ENCODE peak calls at places on chromosomes 11 and 22, in seven cellular contexts. One of them, this sample, is unnamed.

GRCh38 chr11:107787733-107788132 is 70.9 kb downstream of the SLC35F2 start:
- DNase-seq in tibial nerve: no peak
- DNase-seq in tibial artery: no peak
- DNase-seq in HFF-Myc: no peak
- DNase-seq in esophagus muscularis mucosa: no peak
- DNase-seq in body of pancreas: no peak
- DNase-seq in brain microvascular endothelial cell: no peak
- DNase-seq in this sample: no peak

GRCh38 chr11:128734439-128735224 is 40.8 kb downstream of the FLI1 start:
- DNase-seq in tibial nerve: no peak
- DNase-seq in tibial artery: no peak
- DNase-seq in HFF-Myc: no peak
- DNase-seq in esophagus muscularis mucosa: no peak
- DNase-seq in body of pancreas: no peak
- DNase-seq in brain microvascular endothelial cell: no peak
- DNase-seq in this sample: no peak

GRCh38 chr11:2930705-2931415 is 1.6 kb upstream of the PHLDA2 start:
- DNase-seq in tibial nerve: no peak
- DNase-seq in tibial artery: peak; percentile 78
- DNase-seq in HFF-Myc: no peak
- DNase-seq in esophagus muscularis mucosa: no peak
- DNase-seq in body of pancreas: peak; percentile 94
- DNase-seq in brain microvascular endothelial cell: peak; percentile 24
- DNase-seq in this sample: no peak

GRCh38 chr11:122344281-122344680 is 228.3 kb upstream of the BLID start:
- DNase-seq in tibial nerve: no peak
- DNase-seq in tibial artery: no peak
- DNase-seq in HFF-Myc: peak; percentile 85
- DNase-seq in esophagus muscularis mucosa: no peak
- DNase-seq in body of pancreas: no peak
- DNase-seq in brain microvascular endothelial cell: peak; percentile 92
- DNase-seq in this sample: peak; percentile 98

GRCh38 chr11:114081641-114082414 is 22.3 kb downstream of the ZBTB16 start:
- DNase-seq in tibial nerve: no peak
- DNase-seq in tibial artery: no peak
- DNase-seq in HFF-Myc: no peak
- DNase-seq in esophagus muscularis mucosa: no peak
- DNase-seq in body of pancreas: no peak
- DNase-seq in brain microvascular endothelial cell: no peak
- DNase-seq in this sample: no peak

GRCh38 chr11:62889126-62889483 is 8.4 kb downstream of the SLC3A2 start:
- DNase-seq in tibial nerve: no peak
- DNase-seq in tibial artery: no peak
- DNase-seq in HFF-Myc: no peak
- DNase-seq in esophagus muscularis mucosa: no peak
- DNase-seq in body of pancreas: no peak
- DNase-seq in brain microvascular endothelial cell: no peak
- DNase-seq in this sample: no peak

GRCh38 chr22:48756146-48757111 is 1071.2 kb downstream of the BRD1 start:
- DNase-seq in tibial nerve: peak; percentile 8
- DNase-seq in tibial artery: peak; percentile 20
- DNase-seq in HFF-Myc: no peak
- DNase-seq in esophagus muscularis mucosa: peak; percentile 64
- DNase-seq in body of pancreas: no peak
- DNase-seq in brain microvascular endothelial cell: no peak
- DNase-seq in this sample: no peak

GRCh38 chr11:130437848-130438247 is 9.4 kb upstream of the ADAMTS8 start:
- DNase-seq in tibial nerve: no peak
- DNase-seq in tibial artery: no peak
- DNase-seq in HFF-Myc: no peak
- DNase-seq in esophagus muscularis mucosa: no peak
- DNase-seq in body of pancreas: no peak
- DNase-seq in brain microvascular endothelial cell: no peak
- DNase-seq in this sample: no peak

GRCh38 chr11:57762235-57762866 is 749 bp downstream of the CTNND1 start:
- DNase-seq in tibial nerve: no peak
- DNase-seq in tibial artery: no peak
- DNase-seq in HFF-Myc: no peak
- DNase-seq in esophagus muscularis mucosa: no peak
- DNase-seq in body of pancreas: peak; percentile 35
- DNase-seq in brain microvascular endothelial cell: no peak
- DNase-seq in this sample: no peak

GRCh38 chr11:65615950-65616574 is 486 bp downstream of the PCNX3 start:
- DNase-seq in tibial nerve: no peak
- DNase-seq in tibial artery: peak; percentile 84
- DNase-seq in HFF-Myc: no peak
- DNase-seq in esophagus muscularis mucosa: no peak
- DNase-seq in body of pancreas: no peak
- DNase-seq in brain microvascular endothelial cell: no peak
- DNase-seq in this sample: no peak

GRCh38 chr11:84234462-84235202 is 948.5 kb upstream of the CCDC90B start:
- DNase-seq in tibial nerve: no peak
- DNase-seq in tibial artery: no peak
- DNase-seq in HFF-Myc: no peak
- DNase-seq in esophagus muscularis mucosa: no peak
- DNase-seq in body of pancreas: no peak
- DNase-seq in brain microvascular endothelial cell: no peak
- DNase-seq in this sample: no peak

GRCh38 chr11:94032066-94032465 is 10.9 kb downstream of the HEPHL1 start:
- DNase-seq in tibial nerve: no peak
- DNase-seq in tibial artery: no peak
- DNase-seq in HFF-Myc: no peak
- DNase-seq in esophagus muscularis mucosa: peak; percentile 3
- DNase-seq in body of pancreas: no peak
- DNase-seq in brain microvascular endothelial cell: no peak
- DNase-seq in this sample: no peak

GRCh38 chr11:34313099-34313517 is 44.7 kb downstream of the ABTB2 start:
- DNase-seq in tibial nerve: no peak
- DNase-seq in tibial artery: no peak
- DNase-seq in HFF-Myc: no peak
- DNase-seq in esophagus muscularis mucosa: no peak
- DNase-seq in body of pancreas: no peak
- DNase-seq in brain microvascular endothelial cell: no peak
- DNase-seq in this sample: peak; percentile 44

GRCh38 chr11:127624455-127624854 is 623.9 kb upstream of the KIRREL3 start:
- DNase-seq in tibial nerve: no peak
- DNase-seq in tibial artery: no peak
- DNase-seq in HFF-Myc: no peak
- DNase-seq in esophagus muscularis mucosa: no peak
- DNase-seq in body of pancreas: no peak
- DNase-seq in brain microvascular endothelial cell: no peak
- DNase-seq in this sample: no peak

GRCh38 chr11:75422248-75423231 is 10.5 kb downstream of the KLHL35 start:
- DNase-seq in tibial nerve: no peak
- DNase-seq in tibial artery: no peak
- DNase-seq in HFF-Myc: no peak
- DNase-seq in esophagus muscularis mucosa: no peak
- DNase-seq in body of pancreas: peak; percentile 73
- DNase-seq in brain microvascular endothelial cell: no peak
- DNase-seq in this sample: no peak

GRCh38 chr11:112157274-112157766 is 6.6 kb downstream of the IL18 start:
- DNase-seq in tibial nerve: no peak
- DNase-seq in tibial artery: no peak
- DNase-seq in HFF-Myc: peak; percentile 95
- DNase-seq in esophagus muscularis mucosa: no peak
- DNase-seq in body of pancreas: peak; percentile 69
- DNase-seq in brain microvascular endothelial cell: peak; percentile 97
- DNase-seq in this sample: peak; percentile 99

GRCh38 chr11:127130321-127130720 is 129.8 kb upstream of the KIRREL3 start:
- DNase-seq in tibial nerve: no peak
- DNase-seq in tibial artery: no peak
- DNase-seq in HFF-Myc: no peak
- DNase-seq in esophagus muscularis mucosa: no peak
- DNase-seq in body of pancreas: no peak
- DNase-seq in brain microvascular endothelial cell: no peak
- DNase-seq in this sample: no peak

GRCh38 chr22:37930270-37930951 is 23.0 kb downstream of the C22orf23 start:
- DNase-seq in tibial nerve: no peak
- DNase-seq in tibial artery: no peak
- DNase-seq in HFF-Myc: no peak
- DNase-seq in esophagus muscularis mucosa: no peak
- DNase-seq in body of pancreas: peak; percentile 58
- DNase-seq in brain microvascular endothelial cell: no peak
- DNase-seq in this sample: peak; percentile 37

GRCh38 chr22:36644333-36644757 is 59.2 kb downstream of the CACNG2 start:
- DNase-seq in tibial nerve: no peak
- DNase-seq in tibial artery: no peak
- DNase-seq in HFF-Myc: peak; percentile 77
- DNase-seq in esophagus muscularis mucosa: no peak
- DNase-seq in body of pancreas: peak; percentile 79
- DNase-seq in brain microvascular endothelial cell: peak; percentile 91
- DNase-seq in this sample: peak; percentile 89

GRCh38 chr11:68039526-68040086 is 781 bp downstream of the TCIRG1 start:
- DNase-seq in tibial nerve: no peak
- DNase-seq in tibial artery: no peak
- DNase-seq in HFF-Myc: no peak
- DNase-seq in esophagus muscularis mucosa: no peak
- DNase-seq in body of pancreas: peak; percentile 47
- DNase-seq in brain microvascular endothelial cell: no peak
- DNase-seq in this sample: no peak

GRCh38 chr11:23688835-23689234 is 808.0 kb upstream of the LUZP2 start:
- DNase-seq in tibial nerve: no peak
- DNase-seq in tibial artery: no peak
- DNase-seq in HFF-Myc: peak; percentile 14
- DNase-seq in esophagus muscularis mucosa: no peak
- DNase-seq in body of pancreas: no peak
- DNase-seq in brain microvascular endothelial cell: peak; percentile 63
- DNase-seq in this sample: peak; percentile 5

GRCh38 chr11:58193403-58193802 is 4.5 kb downstream of the OR9Q2 start:
- DNase-seq in tibial nerve: no peak
- DNase-seq in tibial artery: no peak
- DNase-seq in HFF-Myc: no peak
- DNase-seq in esophagus muscularis mucosa: no peak
- DNase-seq in body of pancreas: no peak
- DNase-seq in brain microvascular endothelial cell: no peak
- DNase-seq in this sample: no peak

GRCh38 chr22:42132457-42132856 is 1.8 kb upstream of the CYP2D6 start:
- DNase-seq in tibial nerve: no peak
- DNase-seq in tibial artery: no peak
- DNase-seq in HFF-Myc: no peak
- DNase-seq in esophagus muscularis mucosa: no peak
- DNase-seq in body of pancreas: no peak
- DNase-seq in brain microvascular endothelial cell: no peak
- DNase-seq in this sample: no peak

DNA sequence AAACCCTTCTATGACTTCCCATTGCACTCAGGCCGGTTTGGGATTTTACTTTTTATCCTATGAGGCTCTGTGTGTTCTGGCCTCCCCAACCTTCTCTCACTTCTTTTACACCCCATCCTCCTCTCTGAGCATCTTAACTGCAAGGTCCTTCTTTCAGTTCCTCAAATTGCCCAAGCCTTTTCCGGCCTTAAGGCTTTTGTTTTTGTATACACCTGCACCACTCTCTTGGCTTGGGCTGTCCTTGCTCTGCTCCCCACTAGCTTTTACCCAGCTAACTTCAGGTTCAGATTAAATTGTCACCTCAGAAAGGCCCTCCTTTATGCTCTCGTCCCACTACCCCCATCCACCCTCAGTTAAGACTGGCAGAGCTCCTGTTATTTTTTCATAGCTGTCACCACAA is 55.5 kb downstream of the FAM83F start:
- DNase-seq in tibial nerve: no peak
- DNase-seq in tibial artery: no peak
- DNase-seq in HFF-Myc: no peak
- DNase-seq in esophagus muscularis mucosa: no peak
- DNase-seq in body of pancreas: no peak
- DNase-seq in brain microvascular endothelial cell: no peak
- DNase-seq in this sample: no peak
- TF ChIP-seq CTCF in tibial nerve: no peak
- TF ChIP-seq CTCF in tibial artery: no peak
- TF ChIP-seq CTCF in HFF-Myc: no peak
- TF ChIP-seq CTCF in esophagus muscularis mucosa: no peak
- TF ChIP-seq CTCF in body of pancreas: no peak
- TF ChIP-seq CTCF in brain microvascular endothelial cell: no peak
- TF ChIP-seq CTCF in this sample: no peak

DNA sequence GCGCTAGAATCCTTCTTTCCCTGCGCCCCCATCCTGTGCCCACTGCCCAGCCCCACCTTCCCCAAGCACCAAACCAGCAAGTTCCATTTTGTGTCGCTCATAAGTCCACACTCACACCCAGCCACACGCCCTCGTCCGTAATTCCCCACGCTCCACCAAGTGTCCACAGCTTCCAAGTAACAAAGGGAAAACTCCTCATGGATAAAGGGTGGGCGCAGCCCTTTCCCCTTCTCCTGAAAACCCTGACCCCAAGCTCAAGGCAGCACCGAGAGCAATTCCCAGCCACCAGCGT is 463 bp downstream of the FXYD6 start:
- DNase-seq in tibial nerve: no peak
- DNase-seq in tibial artery: no peak
- DNase-seq in HFF-Myc: no peak
- DNase-seq in esophagus muscularis mucosa: no peak
- DNase-seq in body of pancreas: no peak
- DNase-seq in brain microvascular endothelial cell: no peak
- DNase-seq in this sample: no peak
- H3K4me3 ChIP-seq in tibial nerve: peak overlapping the region; percentile 62
- H3K4me3 ChIP-seq in tibial artery: peak overlapping the region; percentile 49
- H3K4me3 ChIP-seq in HFF-Myc: no peak overlapping the region
- H3K4me3 ChIP-seq in esophagus muscularis mucosa: peak overlapping the region; percentile 79
- H3K4me3 ChIP-seq in body of pancreas: no peak overlapping the region
- H3K4me3 ChIP-seq in brain microvascular endothelial cell: peak overlapping the region; percentile 36
- H3K4me3 ChIP-seq in this sample: no peak overlapping the region

GRCh38 chr11:131572423-131572822 is 202.0 kb downstream of the NTM start:
- DNase-seq in tibial nerve: no peak
- DNase-seq in tibial artery: no peak
- DNase-seq in HFF-Myc: no peak
- DNase-seq in esophagus muscularis mucosa: no peak
- DNase-seq in body of pancreas: no peak
- DNase-seq in brain microvascular endothelial cell: no peak
- DNase-seq in this sample: no peak

GRCh38 chr11:131568318-131568717 is 197.9 kb downstream of the NTM start:
- DNase-seq in tibial nerve: no peak
- DNase-seq in tibial artery: no peak
- DNase-seq in HFF-Myc: no peak
- DNase-seq in esophagus muscularis mucosa: no peak
- DNase-seq in body of pancreas: no peak
- DNase-seq in brain microvascular endothelial cell: no peak
- DNase-seq in this sample: no peak

GRCh38 chr11:131571571-131571970 is 201.2 kb downstream of the NTM start:
- DNase-seq in tibial nerve: no peak
- DNase-seq in tibial artery: no peak
- DNase-seq in HFF-Myc: no peak
- DNase-seq in esophagus muscularis mucosa: no peak
- DNase-seq in body of pancreas: no peak
- DNase-seq in brain microvascular endothelial cell: no peak
- DNase-seq in this sample: no peak
- TF ChIP-seq CTCF in tibial nerve: no peak
- TF ChIP-seq CTCF in tibial artery: no peak
- TF ChIP-seq CTCF in HFF-Myc: no peak
- TF ChIP-seq CTCF in esophagus muscularis mucosa: no peak
- TF ChIP-seq CTCF in body of pancreas: no peak
- TF ChIP-seq CTCF in brain microvascular endothelial cell: no peak
- TF ChIP-seq CTCF in this sample: no peak

DNA sequence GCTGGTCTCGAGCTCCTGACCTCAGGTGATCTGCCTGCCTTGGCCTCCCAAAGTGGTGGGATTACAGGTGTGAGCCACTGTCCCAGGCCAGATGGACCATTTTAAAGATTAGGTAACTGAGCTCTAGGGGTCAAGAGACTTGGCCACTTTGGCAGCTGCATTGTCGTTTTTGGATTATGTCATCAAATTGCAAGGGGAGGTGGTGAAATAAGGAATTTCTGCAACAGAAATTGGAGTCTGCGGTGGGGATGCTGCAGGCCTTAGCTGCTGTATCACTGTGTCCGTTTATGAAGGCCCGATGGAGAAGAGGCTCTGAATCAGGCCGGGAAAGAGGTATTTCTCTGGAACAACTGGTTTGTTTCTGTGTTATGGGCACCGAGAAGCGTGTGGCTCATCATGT is 34.6 kb downstream of the PTPRJ start:
- DNase-seq in tibial nerve: no peak
- DNase-seq in tibial artery: peak; percentile 38
- DNase-seq in HFF-Myc: no peak
- DNase-seq in esophagus muscularis mucosa: no peak
- DNase-seq in body of pancreas: no peak
- DNase-seq in brain microvascular endothelial cell: no peak
- DNase-seq in this sample: no peak
- H3K4me3 ChIP-seq in tibial nerve: no peak overlapping the region
- H3K4me3 ChIP-seq in tibial artery: no peak overlapping the region
- H3K4me3 ChIP-seq in HFF-Myc: no peak overlapping the region
- H3K4me3 ChIP-seq in esophagus muscularis mucosa: no peak overlapping the region
- H3K4me3 ChIP-seq in body of pancreas: no peak overlapping the region
- H3K4me3 ChIP-seq in brain microvascular endothelial cell: no peak overlapping the region
- H3K4me3 ChIP-seq in this sample: no peak overlapping the region